ENCODE peak calls at places on chromosomes 6 and 20, in nine cellular contexts. E, S, A, U, G, P, Y, D and R are unnamed samples.

GRCh38 chr20:44224651-44225050 is 14.1 kb upstream of the OSER1 start:
- DNase-seq in E (no peak), S (no peak), A (no peak), U (no peak), G (no peak), P (no peak), Y (no peak), D (no peak), R (no peak)

GRCh38 chr20:8424010-8424409 is 291.9 kb downstream of the PLCB1 start:
- DNase-seq in E (no peak), S (no peak), A (no peak), U (no peak), G (no peak), P (no peak), Y (no peak), D (no peak), R (no peak)

GRCh38 chr20:58906111-58906510 is 53.6 kb downstream of the GNAS start:
- DNase-seq in E (no peak), S (no peak), A (no peak), U (no peak), G (no peak), P (no peak), Y (no peak), D (no peak), R (no peak)

GRCh38 chr20:36467076-36467999 is 74.0 kb upstream of the MYL9 start:
- DNase-seq in E (peak), S (no peak), A (peak), U (peak), G (peak), P (no peak), Y (peak), D (no peak), R (peak)

GRCh38 chr6:81752969-81753708 is 658 bp upstream of the TENT5A start:
- DNase-seq in E (peak), S (peak), A (peak), U (no peak), G (peak), P (peak), Y (peak), D (peak), R (peak)

GRCh38 chr6:15987569-15987968 is 141.3 kb upstream of the MYLIP start:
- DNase-seq in E (no peak), S (no peak), A (no peak), U (no peak), G (peak), P (no peak), Y (no peak), D (no peak), R (no peak)

GRCh38 chr20:37943501-37944455 is 40.9 kb downstream of the VSTM2L start:
- DNase-seq in E (no peak), S (no peak), A (no peak), U (no peak), G (no peak), P (no peak), Y (no peak), D (no peak), R (no peak)

GRCh38 chr20:39885975-39886649 is 802.9 kb downstream of the MAFB start:
- DNase-seq in E (peak), S (peak), A (no peak), U (peak), G (no peak), P (no peak), Y (no peak), D (peak), R (peak)

GRCh38 chr6:88704980-88705379 is 258.4 kb downstream of the RNGTT start:
- DNase-seq in E (no peak), S (no peak), A (no peak), U (no peak), G (no peak), P (no peak), Y (no peak), D (no peak), R (no peak)

GRCh38 chr6:14848019-14848418 is 397.9 kb upstream of the JARID2 start:
- DNase-seq in E (no peak), S (no peak), A (no peak), U (no peak), G (no peak), P (no peak), Y (no peak), D (no peak), R (no peak)

GRCh38 chr6:40074292-40075050 is 140.2 kb upstream of the MOCS1 start:
- DNase-seq in E (no peak), S (no peak), A (no peak), U (no peak), G (no peak), P (no peak), Y (no peak), D (no peak), R (no peak)

GRCh38 chr20:24160563-24161355 is 172.2 kb upstream of the GGTLC1 start:
- DNase-seq in E (peak), S (peak), A (no peak), U (peak), G (peak), P (no peak), Y (peak), D (peak), R (peak)

GRCh38 chr6:30163090-30163917 is at the start of gene TRIM15:
- DNase-seq in E (no peak), S (no peak), A (no peak), U (no peak), G (no peak), P (peak), Y (no peak), D (no peak), R (no peak)

GRCh38 chr6:44045672-44046015 is 81.6 kb downstream of the MRPL14 start:
- DNase-seq in E (no peak), S (no peak), A (no peak), U (no peak), G (no peak), P (no peak), Y (no peak), D (no peak), R (peak)